ENCODE peak calls at places on chromosomes 1 and 21, in seven cellular contexts. Z is H9, B is IMR-90, E is neuronal stem cell, L is trophoblast cell, V is H1, U is mesenchymal stem cell. J is an unnamed sample.

GRCh38 chr1:29682918-29683314 is 446.6 kb downstream of the PTPRU start:
- DNase-seq in V (peak), B (peak), E (no peak), L (no peak), Z (peak), U (no peak), J (no peak)

GRCh38 chr1:213573648-213574009 is 414.1 kb upstream of the PROX1 start:
- DNase-seq in U (no peak), B (no peak), E (no peak), Z (no peak), V (no peak), L (no peak), J (no peak)

GRCh38 chr1:176903474-176903873 is 261.0 kb downstream of the ASTN1 start:
- DNase-seq in L (no peak), V (no peak), U (no peak), Z (no peak), B (peak), E (no peak), J (peak)

GRCh38 chr1:172837816-172838680 is 179.1 kb downstream of the FASLG start:
- DNase-seq in V (no peak), L (no peak), U (no peak), Z (no peak), B (peak), E (no peak), J (no peak)

GRCh38 chr21:14864211-14865021 is 200.4 kb downstream of the NRIP1 start:
- DNase-seq in V (peak), Z (peak), L (peak), U (peak), B (peak), E (peak), J (peak)

GRCh38 chr1:91018006-91018405 is 3.8 kb downstream of the ZNF644 start:
- DNase-seq in Z (no peak), L (no peak), E (no peak), V (no peak), U (peak), B (no peak), J (peak)

GRCh38 chr21:37700641-37701202 is 215.5 kb downstream of the KCNJ6 start:
- DNase-seq in E (peak), L (peak), B (peak), Z (peak), U (peak), V (peak), J (peak)

GRCh38 chr1:225911207-225912130 is 12.6 kb downstream of the PYCR2 start:
- DNase-seq in B (peak), L (peak), U (peak), E (peak), V (peak), Z (peak), J (peak)

GRCh38 chr1:181630838-181631237 is 147.5 kb downstream of the CACNA1E start:
- DNase-seq in B (no peak), V (no peak), U (no peak), E (no peak), L (no peak), Z (no peak), J (no peak)

GRCh38 chr1:164592634-164593033 is 33.6 kb downstream of the PBX1 start:
- DNase-seq in V (no peak), Z (no peak), B (no peak), E (no peak), L (no peak), U (no peak), J (peak)

GRCh38 chr1:109618614-109619404 is 607 bp downstream of the GNAT2 start:
- DNase-seq in L (no peak), V (no peak), U (no peak), Z (no peak), B (no peak), E (no peak), J (no peak)

GRCh38 chr1:5448486-5448885 is 543.7 kb downstream of the NPHP4 start:
- DNase-seq in Z (peak), B (no peak), L (no peak), U (no peak), E (no peak), V (peak), J (peak)

DNA sequence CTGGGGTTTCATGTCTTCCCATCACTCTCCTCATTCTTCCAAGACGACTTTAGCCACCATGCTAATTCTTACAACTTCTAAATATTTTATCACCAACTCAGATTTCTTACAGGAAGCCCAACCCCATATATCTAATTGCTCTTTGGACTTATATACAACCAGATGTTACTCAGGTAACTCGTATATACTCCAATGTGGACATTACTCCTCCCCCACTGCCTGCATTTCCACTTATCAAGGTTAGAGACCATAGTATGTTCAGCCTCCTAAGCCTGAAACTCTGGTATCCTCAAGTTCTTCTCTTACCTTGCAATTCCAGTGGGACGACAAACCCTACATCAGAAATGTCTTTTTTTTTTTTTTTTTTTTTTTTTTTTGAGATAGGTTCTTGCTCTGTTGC is 2.7 kb upstream of the RCC1 start:
- DNase-seq in Z (no peak), E (no peak), U (no peak), V (no peak), B (no peak), L (no peak), J (no peak)
- H2BK5ac ChIP-seq in Z (no peak), E (no peak), U (no peak), V (no peak), B (no peak), L (no peak), J (no peak)

DNA sequence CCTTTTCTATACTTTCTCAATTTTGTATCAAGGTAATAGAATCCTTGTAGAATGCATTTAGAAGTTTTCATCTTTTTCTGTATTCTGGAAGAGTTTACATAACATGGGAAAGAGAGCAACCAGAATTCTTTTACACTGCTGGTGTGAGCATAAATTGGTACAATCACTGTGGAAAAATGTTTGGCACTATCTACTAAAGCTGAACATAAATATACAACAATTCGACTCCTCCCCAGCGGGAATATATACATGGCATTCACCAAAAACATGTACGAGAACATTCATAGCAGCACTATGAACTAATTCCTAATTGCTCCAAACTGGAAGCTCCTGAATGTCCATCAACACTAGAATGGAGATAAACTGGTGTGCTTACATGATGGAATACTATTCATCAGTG is 1.8 kb upstream of the ACBD6 start:
- DNase-seq in Z (no peak), V (no peak), E (no peak), L (no peak), B (peak), U (peak), J (no peak)
- H2BK120ac ChIP-seq in Z (no peak), V (no peak), E (no peak), L (no peak), B (no peak), U (no peak), J (no peak)

GRCh38 chr1:201557572-201557958 is 18.6 kb downstream of the NAV1 start:
- DNase-seq in Z (no peak), U (peak), E (no peak), B (no peak), V (no peak), L (no peak), J (no peak)

GRCh38 chr1:201560328-201561194 is 21.6 kb downstream of the NAV1 start:
- DNase-seq in V (no peak), L (no peak), E (no peak), B (no peak), Z (no peak), U (no peak), J (no peak)

GRCh38 chr1:201561604-201562003 is 22.7 kb downstream of the NAV1 start:
- DNase-seq in L (no peak), B (no peak), E (no peak), V (no peak), U (no peak), Z (no peak), J (no peak)

GRCh38 chr1:201561195-201561564 is 22.3 kb downstream of the NAV1 start:
- DNase-seq in U (no peak), B (peak), E (no peak), L (no peak), V (no peak), Z (no peak), J (no peak)

DNA sequence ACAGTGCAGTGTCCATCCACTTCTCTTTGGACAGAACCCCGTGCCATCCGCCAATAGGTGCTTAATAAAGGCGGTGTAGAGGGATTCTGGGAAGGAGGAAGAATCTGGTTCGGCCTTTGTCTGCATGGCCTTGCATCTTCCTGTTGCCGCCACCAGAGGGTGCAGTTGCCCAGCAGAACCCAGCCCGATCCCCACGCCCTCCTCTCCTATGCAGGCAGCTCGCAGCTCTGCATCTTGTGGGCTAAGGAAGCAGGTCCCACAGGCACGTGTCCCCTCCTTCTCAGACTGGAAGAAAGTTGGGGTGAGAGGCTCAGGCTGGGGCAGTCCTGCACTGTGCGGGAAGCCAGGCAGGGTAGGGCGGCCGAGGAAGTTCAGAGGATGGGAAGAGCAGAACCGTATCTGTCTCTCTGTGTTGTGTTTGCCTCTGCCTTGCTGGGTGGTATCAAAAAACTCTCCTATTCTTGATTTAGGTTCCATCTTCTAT is 20.8 kb downstream of the NAV1 start:
- DNase-seq in V (peak), Z (peak), E (peak), U (peak), L (peak), B (peak), J (peak)
- H2AK5ac ChIP-seq in V (no peak), Z (no peak), E (no peak), U (no peak), L (no peak), B (peak), J (no peak)

GRCh38 chr21:34797926-34798595 is 129.3 kb downstream of the CLIC6 start:
- DNase-seq in Z (no peak), B (no peak), L (no peak), V (no peak), U (peak), E (no peak), J (no peak)

GRCh38 chr21:34796518-34797201 is 127.9 kb downstream of the CLIC6 start:
- DNase-seq in U (no peak), L (no peak), Z (no peak), E (no peak), B (no peak), V (no peak), J (peak)

GRCh38 chr21:34797202-34797527 is 128.4 kb downstream of the CLIC6 start:
- DNase-seq in L (no peak), E (no peak), U (no peak), V (no peak), Z (no peak), B (no peak), J (no peak)

GRCh38 chr21:34800797-34801518 is 132.2 kb downstream of the CLIC6 start:
- DNase-seq in L (peak), Z (no peak), V (no peak), U (no peak), B (peak), E (no peak), J (peak)

DNA sequence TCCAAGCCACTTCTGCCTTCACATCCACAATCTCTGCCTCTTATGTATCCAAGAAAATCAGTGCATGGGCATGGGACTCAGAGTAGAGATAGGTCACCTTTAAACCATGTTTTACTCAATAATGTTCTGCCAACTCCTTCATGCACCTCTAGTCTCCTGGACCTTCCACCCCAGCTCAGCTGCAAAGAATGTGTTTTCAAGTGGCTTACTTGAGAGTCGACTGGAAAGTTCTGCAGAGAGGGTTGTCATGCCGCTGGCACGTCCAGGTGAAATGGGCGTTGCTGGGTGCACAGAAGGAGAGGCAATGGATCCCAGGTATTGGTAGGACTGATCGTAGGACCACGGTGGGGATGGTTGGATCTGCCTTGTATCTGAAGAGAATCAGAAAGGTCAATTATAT is 130.3 kb downstream of the CLIC6 start:
- DNase-seq in V (no peak), E (no peak), L (no peak), Z (no peak), B (no peak), U (no peak), J (no peak)
- H2BK5ac ChIP-seq in V (no peak), E (no peak), L (peak), Z (no peak), B (no peak), U (no peak), J (no peak)

GRCh38 chr1:244241438-244241837 is 190.4 kb downstream of the ZBTB18 start:
- DNase-seq in V (no peak), E (no peak), L (no peak), U (no peak), Z (no peak), B (no peak), J (peak)
- H2BK120ac ChIP-seq in V (no peak), E (no peak), L (no peak), U (no peak), Z (no peak), B (no peak), J (no peak)

DNA sequence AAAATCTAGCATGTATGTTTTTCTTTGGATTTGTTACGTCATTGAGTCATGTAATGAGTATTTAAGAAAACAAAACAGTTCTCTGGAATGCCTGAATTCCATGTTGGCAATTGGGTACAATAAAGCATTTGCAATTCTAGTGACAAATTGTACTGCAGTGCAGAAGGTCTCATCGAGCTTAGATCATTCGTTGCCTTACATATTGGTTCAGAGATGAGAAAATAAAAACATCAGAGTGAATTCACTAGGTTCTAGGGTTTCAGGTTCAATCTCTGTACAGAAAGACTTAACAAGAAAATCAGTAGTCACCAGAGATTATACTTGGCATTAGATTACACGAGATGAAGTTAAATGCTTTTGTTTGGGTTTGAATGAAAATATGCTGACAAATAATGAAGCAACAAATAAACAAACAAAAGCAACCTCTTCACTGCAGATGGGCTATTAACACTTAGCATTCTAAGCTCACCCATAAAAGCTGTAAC is 124.7 kb downstream of the RYR2 start:
- DNase-seq in U (no peak), B (peak), Z (no peak), V (no peak), E (no peak), L (no peak), J (no peak)
- H2AK5ac ChIP-seq in U (no peak), B (no peak), Z (no peak), V (no peak), E (no peak), L (no peak), J (no peak)

J was measured in mesendoderm.